ENCODE peak calls at places on chromosomes 13 and 19, in four cellular contexts. E, W, Q and F are unnamed samples.
A peak's percentile ranks its signal among the peaks of the same experiment; 100 is the strongest.

GRCh38 chr13:41361501-41361900 is 50.4 kb downstream of the NAA16 start:
- DNase-seq in E (peak; percentile 19), Q (no peak), W (no peak), F (no peak)

GRCh38 chr13:51243227-51243626 is 21.0 kb downstream of the FAM124A start:
- DNase-seq in W (no peak), Q (no peak), E (no peak), F (no peak)

GRCh38 chr19:29245221-29245620 is 32.3 kb upstream of the UQCRFS1 start:
- DNase-seq in Q (no peak), W (no peak), E (no peak), F (no peak)

GRCh38 chr19:55640577-55641375 is at the start of gene ZNF580:
- DNase-seq in E (peak; percentile 78), W (peak; percentile 76), Q (peak; percentile 75), F (peak; percentile 78)

GRCh38 chr13:59633290-59633689 is 530.4 kb downstream of the DIAPH3 start:
- DNase-seq in E (no peak), Q (no peak), W (no peak), F (no peak)

GRCh38 chr19:6677924-6678689 is 8.1 kb upstream of the TNFSF14 start:
- DNase-seq in E (no peak), W (peak; percentile 46), Q (peak; percentile 33), F (no peak)

GRCh38 chr13:30422056-30422914 is at the start of gene UBE2L5:
- DNase-seq in Q (peak; percentile 84), E (peak; percentile 74), W (peak; percentile 88), F (peak; percentile 85)

GRCh38 chr13:49829715-49830114 is 37.2 kb upstream of the KPNA3 start:
- DNase-seq in E (no peak), Q (no peak), W (no peak), F (no peak)

GRCh38 chr19:42188665-42189064 is 28.8 kb downstream of the DEDD2 start:
- DNase-seq in E (no peak), Q (no peak), W (no peak), F (no peak)

GRCh38 chr19:54206831-54207177 is 6.1 kb downstream of the RPS9 start:
- DNase-seq in E (no peak), W (no peak), Q (no peak), F (no peak)

GRCh38 chr19:3282155-3282554 is 57.7 kb downstream of the CELF5 start:
- DNase-seq in W (no peak), E (no peak), Q (no peak), F (no peak)

GRCh38 chr19:42368765-42369164 is 21.3 kb downstream of the CNFN start:
- DNase-seq in E (no peak), Q (no peak), W (no peak), F (no peak)

GRCh38 chr13:111272117-111272516 is 48.3 kb upstream of the TEX29 start:
- DNase-seq in E (no peak), Q (no peak), W (no peak), F (no peak)

GRCh38 chr13:99995503-99996176 is 14.1 kb downstream of the ZIC2 start:
- DNase-seq in E (no peak), Q (no peak), W (no peak), F (no peak)

GRCh38 chr13:112034846-112035245 is 32.1 kb upstream of the SOX1 start:
- DNase-seq in W (no peak), Q (no peak), E (no peak), F (no peak)

GRCh38 chr19:55606471-55606787 is 982 bp downstream of the ZNF865 start:
- DNase-seq in E (no peak), Q (no peak), W (no peak), F (no peak)

GRCh38 chr13:98912846-98913245 is 65.0 kb downstream of the DOCK9 start:
- DNase-seq in E (no peak), Q (no peak), W (no peak), F (no peak)

GRCh38 chr13:66657165-66657895 is 572.8 kb downstream of the PCDH9 start:
- DNase-seq in Q (peak; percentile 44), W (peak; percentile 90), E (peak; percentile 98), F (no peak)

GRCh38 chr19:13066933-13067831 is 35.5 kb downstream of the LYL1 start:
- DNase-seq in W (no peak), Q (no peak), E (no peak), F (no peak)

GRCh38 chr19:5358173-5358800 is 17.7 kb upstream of the PTPRS start:
- DNase-seq in E (peak; percentile 17), Q (no peak), W (no peak), F (no peak)

GRCh38 chr13:113948034-113948742 is 25.7 kb downstream of the C13orf46 start:
- DNase-seq in W (no peak), Q (no peak), E (no peak), F (peak; percentile 43)

GRCh38 chr13:107370036-107370785 is 802.3 kb upstream of the ARGLU1 start:
- DNase-seq in W (no peak), E (peak; percentile 90), Q (no peak), F (no peak)

GRCh38 chr19:40584007-40584406 is 7.3 kb downstream of the SHKBP1 start:
- DNase-seq in Q (no peak), E (no peak), W (no peak), F (no peak)

GRCh38 chr13:36130542-36131214 is 504 bp downstream of the DCLK1 start:
- DNase-seq in Q (peak; percentile 40), E (no peak), W (peak; percentile 39), F (peak; percentile 50)

GRCh38 chr19:14440049-14440448 is 6.9 kb downstream of the PKN1 start:
- DNase-seq in W (no peak), Q (peak; percentile 80), E (no peak), F (peak; percentile 91)

GRCh38 chr13:92272177-92272576 is 873.8 kb downstream of the GPC5 start:
- DNase-seq in Q (no peak), E (no peak), W (no peak), F (no peak)

GRCh38 chr19:768424-768823 is 17.5 kb downstream of the MISP start:
- DNase-seq in Q (no peak), E (peak; percentile 83), W (no peak), F (no peak)

GRCh38 chr19:1063030-1063908 is 3.7 kb upstream of the ARHGAP45 start:
- DNase-seq in E (no peak), Q (no peak), W (peak; percentile 43), F (no peak)

DNA sequence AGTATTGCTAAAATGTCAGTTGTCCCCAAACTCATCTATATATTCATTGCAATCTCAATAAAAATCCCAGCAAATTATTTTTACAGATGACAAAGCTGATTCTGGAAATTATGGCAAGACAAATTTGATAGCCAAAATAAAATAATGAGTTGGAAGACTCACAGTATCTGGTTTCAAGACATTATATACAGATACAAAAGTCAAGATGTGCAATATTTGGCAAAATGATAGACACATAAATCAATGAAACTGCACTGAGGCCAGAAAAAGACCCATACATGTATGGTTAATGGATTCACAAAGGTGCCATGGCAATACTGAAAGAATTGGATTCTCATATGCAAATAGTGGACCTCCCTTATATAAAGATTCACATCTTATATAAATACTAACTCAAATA is 24.2 kb downstream of the ZNF45 start:
- DNase-seq in W (no peak), E (no peak), Q (no peak), F (no peak)
- H3K9me3 ChIP-seq in W (peaks cover 11% of the 10 kb centered on the region), E (peaks cover 45% of the 10 kb centered on the region), Q (no peaks in the 10 kb centered on the region), F (peaks cover 34% of the 10 kb centered on the region)

GRCh38 chr19:51891193-51891747 is 3.5 kb upstream of the ZNF577 start:
- DNase-seq in Q (no peak), W (no peak), E (no peak), F (no peak)
- H3K9me3 ChIP-seq in Q (peaks cover 15% of the 10 kb centered on the region), W (peaks cover 6% of the 10 kb centered on the region), E (peaks cover 24% of the 10 kb centered on the region), F (peaks cover 22% of the 10 kb centered on the region)

GRCh38 chr13:48667136-48667535 is 13.4 kb downstream of the CYSLTR2 start:
- DNase-seq in E (no peak), W (no peak), Q (no peak), F (no peak)
- H3K9me3 ChIP-seq in E (peaks cover 4% of the 10 kb centered on the region), W (peaks cover 14% of the 10 kb centered on the region), Q (no peaks in the 10 kb centered on the region), F (peaks cover 5% of the 10 kb centered on the region)

GRCh38 chr19:8926341-8926740 is 83.9 kb downstream of the MUC16 start:
- DNase-seq in E (no peak), Q (no peak), W (no peak), F (no peak)

GRCh38 chr19:8924283-8924682 is 85.9 kb downstream of the MUC16 start:
- DNase-seq in E (no peak), W (no peak), Q (no peak), F (no peak)

DNA sequence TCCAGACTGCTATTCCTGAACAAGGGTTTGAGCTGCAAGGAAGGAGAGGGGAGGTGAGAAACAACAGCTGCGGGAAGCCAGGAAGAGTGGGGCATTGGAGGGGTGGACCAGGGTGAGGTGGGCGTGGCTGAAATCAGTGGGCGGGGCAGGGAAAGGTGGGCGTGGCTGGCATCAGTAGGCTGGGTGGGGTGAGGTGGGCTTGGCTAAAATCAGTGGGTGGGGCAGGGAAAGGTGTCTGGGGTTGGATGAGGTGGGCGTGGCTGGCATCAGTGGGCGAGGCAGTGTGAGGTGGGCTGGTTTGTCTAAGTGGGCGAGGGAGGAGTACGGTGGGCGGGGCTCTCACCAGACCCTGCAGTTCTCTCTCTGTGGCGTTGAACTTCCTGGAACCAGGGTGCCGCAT is 87.6 kb downstream of the MUC16 start:
- DNase-seq in E (no peak), W (peak; percentile 16), Q (no peak), F (no peak)
- H3K9me3 ChIP-seq in E (peaks cover 29% of the 10 kb centered on the region), W (no peaks in the 10 kb centered on the region), Q (no peaks in the 10 kb centered on the region), F (no peaks in the 10 kb centered on the region)

GRCh38 chr19:15649526-15649925 is 8.8 kb downstream of the CYP4F3 start:
- DNase-seq in E (no peak), W (no peak), Q (no peak), F (no peak)
- H3K9me3 ChIP-seq in E (peaks cover 24% of the 10 kb centered on the region), W (no peaks in the 10 kb centered on the region), Q (no peaks in the 10 kb centered on the region), F (peaks cover 5% of the 10 kb centered on the region)

GRCh38 chr13:48320906-48321510 is 17.5 kb downstream of the RB1 start:
- DNase-seq in W (no peak), E (no peak), Q (no peak), F (no peak)

GRCh38 chr13:48318714-48319457 is 15.3 kb downstream of the RB1 start:
- DNase-seq in Q (peak; percentile 24), W (no peak), E (no peak), F (no peak)

GRCh38 chr13:48318014-48318713 is 14.6 kb downstream of the RB1 start:
- DNase-seq in E (no peak), Q (peak; percentile 23), W (no peak), F (peak; percentile 46)

GRCh38 chr13:48320396-48320790 is 16.8 kb downstream of the RB1 start:
- DNase-seq in Q (no peak), W (no peak), E (no peak), F (no peak)

DNA sequence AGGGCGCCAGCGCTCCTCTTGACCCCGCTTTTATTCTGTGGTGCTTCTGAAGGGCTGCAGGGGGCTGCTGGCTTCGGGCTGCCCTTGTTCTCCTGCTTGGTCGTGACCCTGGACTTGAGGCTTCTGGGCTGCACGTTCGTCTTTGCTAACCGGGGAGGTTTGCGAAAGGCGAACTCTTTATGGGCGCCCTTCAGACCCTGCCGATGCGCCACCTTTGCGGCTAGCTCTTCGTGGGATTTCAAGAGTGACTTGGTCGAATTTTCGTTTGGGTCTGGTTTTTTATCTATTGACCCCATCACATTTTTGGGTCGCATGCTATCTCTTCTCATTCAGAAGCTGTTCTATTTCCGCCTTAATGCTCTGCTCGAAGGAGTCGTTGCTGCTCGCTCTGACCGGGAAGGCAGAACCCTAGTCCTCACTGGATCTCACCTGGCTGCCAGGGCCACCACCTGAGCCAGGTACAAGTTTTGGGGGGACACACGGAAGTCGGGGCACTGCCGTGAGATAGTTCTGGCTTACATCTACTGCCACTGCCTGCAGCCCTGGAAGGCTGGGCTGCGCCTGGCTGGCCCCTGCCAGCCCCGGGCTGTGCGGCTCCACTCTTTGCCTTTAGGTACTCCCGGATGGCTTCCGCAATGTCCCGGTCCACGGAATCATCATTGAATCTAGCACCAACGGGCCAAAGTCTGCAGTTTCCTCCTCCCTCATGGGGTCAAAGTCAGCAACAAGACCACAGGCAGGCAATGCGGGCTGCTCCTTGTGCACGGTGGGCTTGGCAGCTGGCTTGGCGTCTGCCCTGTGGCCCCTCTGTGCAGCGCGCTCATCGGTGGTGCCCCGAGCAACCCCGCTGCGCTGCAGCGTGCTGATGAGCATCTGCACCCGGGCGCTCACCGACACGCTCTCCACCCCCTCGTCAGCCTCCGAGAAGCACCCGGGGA is 16.2 kb downstream of the RB1 start:
- DNase-seq in W (no peak), E (no peak), Q (no peak), F (no peak)
- H3K9me3 ChIP-seq in W (no peaks in the 10 kb centered on the region), E (peaks cover 8% of the 10 kb centered on the region), Q (no peaks in the 10 kb centered on the region), F (no peaks in the 10 kb centered on the region)